ENCODE peak calls at places on chromosomes 5 and 9, in four cellular contexts. One of them, this sample, is unnamed.

GRCh38 chr5:470961-471749 is 28.2 kb downstream of the EXOC3 start:
- DNase-seq in central memory CD4-positive, alpha-beta T cell: no peak
- DNase-seq in HCEC 1CT: no peak
- DNase-seq in AG09309: no peak
- DNase-seq in this sample: no peak

GRCh38 chr5:170368593-170368992 is 20.6 kb downstream of the KCNMB1 start:
- DNase-seq in AG09309: no peak
- DNase-seq in central memory CD4-positive, alpha-beta T cell: no peak
- DNase-seq in HCEC 1CT: no peak
- DNase-seq in this sample: no peak

GRCh38 chr9:32631991-32632390 is 3.5 kb downstream of the TAF1L start:
- DNase-seq in central memory CD4-positive, alpha-beta T cell: no peak
- DNase-seq in AG09309: no peak
- DNase-seq in HCEC 1CT: no peak
- DNase-seq in this sample: no peak

GRCh38 chr9:30967484-30967883 is 1417.0 kb upstream of the ACO1 start:
- DNase-seq in HCEC 1CT: no peak
- DNase-seq in AG09309: no peak
- DNase-seq in central memory CD4-positive, alpha-beta T cell: no peak
- DNase-seq in this sample: no peak

GRCh38 chr5:57676228-57677098 is 193.9 kb upstream of the ACTBL2 start:
- DNase-seq in AG09309: no peak
- DNase-seq in HCEC 1CT: no peak
- DNase-seq in central memory CD4-positive, alpha-beta T cell: no peak
- DNase-seq in this sample: no peak

GRCh38 chr9:98253563-98253962 is 1.9 kb downstream of the TBC1D2 start:
- DNase-seq in HCEC 1CT: no peak
- DNase-seq in AG09309: no peak
- DNase-seq in central memory CD4-positive, alpha-beta T cell: no peak
- DNase-seq in this sample: no peak

GRCh38 chr9:131397100-131397790 is 3.4 kb downstream of the PRRC2B start:
- DNase-seq in HCEC 1CT: peak; percentile 41
- DNase-seq in central memory CD4-positive, alpha-beta T cell: no peak
- DNase-seq in AG09309: no peak
- DNase-seq in this sample: no peak

GRCh38 chr5:83740741-83741140 is 20.1 kb upstream of the HAPLN1 start:
- DNase-seq in central memory CD4-positive, alpha-beta T cell: no peak
- DNase-seq in HCEC 1CT: no peak
- DNase-seq in AG09309: no peak
- DNase-seq in this sample: no peak

GRCh38 chr9:137760426-137760825 is 117.2 kb upstream of the CACNA1B start:
- DNase-seq in AG09309: no peak
- DNase-seq in HCEC 1CT: no peak
- DNase-seq in central memory CD4-positive, alpha-beta T cell: no peak
- DNase-seq in this sample: no peak

GRCh38 chr9:128902351-128903078 is 18.3 kb upstream of the PHYHD1 start:
- DNase-seq in HCEC 1CT: no peak
- DNase-seq in central memory CD4-positive, alpha-beta T cell: peak; percentile 90
- DNase-seq in AG09309: no peak
- DNase-seq in this sample: peak; percentile 72

GRCh38 chr5:137564475-137564961 is 65.4 kb upstream of the SPOCK1 start:
- DNase-seq in central memory CD4-positive, alpha-beta T cell: no peak
- DNase-seq in AG09309: no peak
- DNase-seq in HCEC 1CT: no peak
- DNase-seq in this sample: no peak

GRCh38 chr9:97518909-97519307 is 17.4 kb downstream of the TMOD1 start:
- DNase-seq in AG09309: peak; percentile 73
- DNase-seq in HCEC 1CT: peak; percentile 83
- DNase-seq in central memory CD4-positive, alpha-beta T cell: no peak
- DNase-seq in this sample: no peak

GRCh38 chr5:37637165-37637845 is 202.5 kb downstream of the GDNF start:
- DNase-seq in AG09309: no peak
- DNase-seq in HCEC 1CT: peak; percentile 83
- DNase-seq in central memory CD4-positive, alpha-beta T cell: no peak
- DNase-seq in this sample: no peak

GRCh38 chr5:172450861-172451695 is 3.2 kb downstream of the SH3PXD2B start:
- DNase-seq in AG09309: no peak
- DNase-seq in central memory CD4-positive, alpha-beta T cell: peak; percentile 18
- DNase-seq in HCEC 1CT: peak; percentile 33
- DNase-seq in this sample: no peak

GRCh38 chr5:72108200-72109050 is 1.1 kb downstream of the MAP1B start:
- DNase-seq in AG09309: no peak
- DNase-seq in central memory CD4-positive, alpha-beta T cell: no peak
- DNase-seq in HCEC 1CT: peak; percentile 60
- DNase-seq in this sample: no peak

GRCh38 chr9:130894546-130894945 is 2.1 kb downstream of the QRFP start:
- DNase-seq in HCEC 1CT: no peak
- DNase-seq in central memory CD4-positive, alpha-beta T cell: no peak
- DNase-seq in AG09309: no peak
- DNase-seq in this sample: no peak

GRCh38 chr5:133298447-133298846 is 246.6 kb downstream of the HSPA4 start:
- DNase-seq in central memory CD4-positive, alpha-beta T cell: no peak
- DNase-seq in HCEC 1CT: no peak
- DNase-seq in AG09309: no peak
- DNase-seq in this sample: no peak

GRCh38 chr9:130117816-130118632 is 54.2 kb upstream of the NCS1 start:
- DNase-seq in AG09309: no peak
- DNase-seq in central memory CD4-positive, alpha-beta T cell: no peak
- DNase-seq in HCEC 1CT: peak; percentile 43
- DNase-seq in this sample: no peak

GRCh38 chr9:38024036-38024681 is 44.9 kb downstream of the SHB start:
- DNase-seq in HCEC 1CT: no peak
- DNase-seq in central memory CD4-positive, alpha-beta T cell: no peak
- DNase-seq in AG09309: no peak
- DNase-seq in this sample: no peak

GRCh38 chr9:18437315-18438200 is 36.4 kb upstream of the ADAMTSL1 start:
- DNase-seq in HCEC 1CT: peak; percentile 60
- DNase-seq in AG09309: no peak
- DNase-seq in central memory CD4-positive, alpha-beta T cell: no peak
- DNase-seq in this sample: no peak

GRCh38 chr5:1228121-1228520 is 2.9 kb downstream of the SLC6A18 start:
- DNase-seq in central memory CD4-positive, alpha-beta T cell: no peak
- DNase-seq in HCEC 1CT: no peak
- DNase-seq in AG09309: no peak
- DNase-seq in this sample: no peak

GRCh38 chr9:114611516-114612271 is 603 bp downstream of the TMEM268 start:
- DNase-seq in central memory CD4-positive, alpha-beta T cell: no peak
- DNase-seq in AG09309: no peak
- DNase-seq in HCEC 1CT: peak; percentile 65
- DNase-seq in this sample: no peak

GRCh38 chr5:88878976-88879375 is 4.0 kb downstream of the MEF2C start:
- DNase-seq in HCEC 1CT: peak; percentile 85
- DNase-seq in central memory CD4-positive, alpha-beta T cell: no peak
- DNase-seq in AG09309: no peak
- DNase-seq in this sample: no peak

GRCh38 chr5:34822921-34823715 is 15.8 kb upstream of the TTC23L start:
- DNase-seq in HCEC 1CT: no peak
- DNase-seq in central memory CD4-positive, alpha-beta T cell: no peak
- DNase-seq in AG09309: no peak
- DNase-seq in this sample: no peak

GRCh38 chr9:36158122-36158521 is 11.1 kb upstream of the CCIN start:
- DNase-seq in HCEC 1CT: no peak
- DNase-seq in central memory CD4-positive, alpha-beta T cell: no peak
- DNase-seq in AG09309: no peak
- DNase-seq in this sample: no peak

GRCh38 chr5:154325566-154325965 is 120.2 kb upstream of the SAP30L start:
- DNase-seq in AG09309: no peak
- DNase-seq in central memory CD4-positive, alpha-beta T cell: no peak
- DNase-seq in HCEC 1CT: no peak
- DNase-seq in this sample: no peak

GRCh38 chr9:4555251-4555650 is 65.0 kb downstream of the SLC1A1 start:
- DNase-seq in AG09309: no peak
- DNase-seq in HCEC 1CT: no peak
- DNase-seq in central memory CD4-positive, alpha-beta T cell: peak; percentile 35
- DNase-seq in this sample: no peak

GRCh38 chr5:109721741-109722140 is 32.0 kb downstream of the MAN2A1 start:
- DNase-seq in central memory CD4-positive, alpha-beta T cell: no peak
- DNase-seq in HCEC 1CT: no peak
- DNase-seq in AG09309: no peak
- DNase-seq in this sample: no peak

GRCh38 chr9:8539681-8540197 is 740.2 kb upstream of the DMAC1 start:
- DNase-seq in HCEC 1CT: no peak
- DNase-seq in central memory CD4-positive, alpha-beta T cell: no peak
- DNase-seq in AG09309: no peak
- DNase-seq in this sample: no peak

GRCh38 chr9:95429096-95429495 is 87.7 kb downstream of the PTCH1 start:
- DNase-seq in AG09309: no peak
- DNase-seq in central memory CD4-positive, alpha-beta T cell: no peak
- DNase-seq in HCEC 1CT: no peak
- DNase-seq in this sample: no peak

GRCh38 chr9:134169724-134170401 is 5.5 kb upstream of the RNU6ATAC start:
- DNase-seq in HCEC 1CT: no peak
- DNase-seq in central memory CD4-positive, alpha-beta T cell: no peak
- DNase-seq in AG09309: no peak
- DNase-seq in this sample: no peak

This sample was measured in CD4-positive, CD25-positive, alpha-beta regulatory T cell.